ENCODE peak calls at places on chromosomes 2 and 18, in seven cellular contexts. One of them, this sample, is unnamed.
A peak's percentile ranks its signal among the peaks of the same experiment; 100 is the strongest.

GRCh38 chr2:162127422-162127821 is 24.6 kb downstream of the GCG start:
- DNase-seq in pancreas: no peak
- DNase-seq in activated CD8-positive, alpha-beta memory T cell treated with anti-CD3 and anti-CD28 coated beads for 24 hours: no peak
- DNase-seq in K562: no peak
- DNase-seq in caudate nucleus: no peak
- DNase-seq in NCI-H1694 treated with DMSO at 0.1 percent for 48 hours: no peak
- DNase-seq in WTC11: no peak
- DNase-seq in this sample: no peak

GRCh38 chr2:190320696-190321095 is 1.1 kb upstream of the HIBCH start:
- DNase-seq in pancreas: no peak
- DNase-seq in activated CD8-positive, alpha-beta memory T cell treated with anti-CD3 and anti-CD28 coated beads for 24 hours: no peak
- DNase-seq in K562: no peak
- DNase-seq in caudate nucleus: no peak
- DNase-seq in NCI-H1694 treated with DMSO at 0.1 percent for 48 hours: no peak
- DNase-seq in WTC11: no peak
- DNase-seq in this sample: no peak

GRCh38 chr2:58527656-58528055 is 286.5 kb upstream of the FANCL start:
- DNase-seq in pancreas: no peak
- DNase-seq in activated CD8-positive, alpha-beta memory T cell treated with anti-CD3 and anti-CD28 coated beads for 24 hours: no peak
- DNase-seq in K562: no peak
- DNase-seq in caudate nucleus: no peak
- DNase-seq in NCI-H1694 treated with DMSO at 0.1 percent for 48 hours: no peak
- DNase-seq in WTC11: no peak
- DNase-seq in this sample: no peak

GRCh38 chr18:35144628-35145027 is 96.2 kb upstream of the ZNF397 start:
- DNase-seq in pancreas: no peak
- DNase-seq in activated CD8-positive, alpha-beta memory T cell treated with anti-CD3 and anti-CD28 coated beads for 24 hours: no peak
- DNase-seq in K562: no peak
- DNase-seq in caudate nucleus: no peak
- DNase-seq in NCI-H1694 treated with DMSO at 0.1 percent for 48 hours: no peak
- DNase-seq in WTC11: no peak
- DNase-seq in this sample: no peak

GRCh38 chr18:59249186-59249774 is 24.0 kb downstream of the RAX start:
- DNase-seq in pancreas: no peak
- DNase-seq in activated CD8-positive, alpha-beta memory T cell treated with anti-CD3 and anti-CD28 coated beads for 24 hours: no peak
- DNase-seq in K562: peak; percentile 21
- DNase-seq in caudate nucleus: peak; percentile 49
- DNase-seq in NCI-H1694 treated with DMSO at 0.1 percent for 48 hours: peak; percentile 61
- DNase-seq in WTC11: peak; percentile 62
- DNase-seq in this sample: peak; percentile 58

GRCh38 chr2:36967236-36967876 is 1.0 kb upstream of the STRN start:
- DNase-seq in pancreas: peak; percentile 45
- DNase-seq in activated CD8-positive, alpha-beta memory T cell treated with anti-CD3 and anti-CD28 coated beads for 24 hours: no peak
- DNase-seq in K562: no peak
- DNase-seq in caudate nucleus: no peak
- DNase-seq in NCI-H1694 treated with DMSO at 0.1 percent for 48 hours: peak; percentile 26
- DNase-seq in WTC11: no peak
- DNase-seq in this sample: peak; percentile 58

GRCh38 chr2:20457661-20458630 is 11.1 kb downstream of the RHOB start:
- DNase-seq in pancreas: no peak
- DNase-seq in activated CD8-positive, alpha-beta memory T cell treated with anti-CD3 and anti-CD28 coated beads for 24 hours: no peak
- DNase-seq in K562: no peak
- DNase-seq in caudate nucleus: no peak
- DNase-seq in NCI-H1694 treated with DMSO at 0.1 percent for 48 hours: no peak
- DNase-seq in WTC11: no peak
- DNase-seq in this sample: no peak

GRCh38 chr2:9422321-9423099 is 818 bp downstream of the ITGB1BP1 start:
- DNase-seq in pancreas: peak; percentile 50
- DNase-seq in activated CD8-positive, alpha-beta memory T cell treated with anti-CD3 and anti-CD28 coated beads for 24 hours: no peak
- DNase-seq in K562: peak; percentile 52
- DNase-seq in caudate nucleus: peak; percentile 59
- DNase-seq in NCI-H1694 treated with DMSO at 0.1 percent for 48 hours: peak; percentile 56
- DNase-seq in WTC11: peak; percentile 42
- DNase-seq in this sample: peak; percentile 47

GRCh38 chr2:43605079-43605655 is 9.3 kb upstream of the THADA start:
- DNase-seq in pancreas: no peak
- DNase-seq in activated CD8-positive, alpha-beta memory T cell treated with anti-CD3 and anti-CD28 coated beads for 24 hours: no peak
- DNase-seq in K562: peak; percentile 23
- DNase-seq in caudate nucleus: peak; percentile 7
- DNase-seq in NCI-H1694 treated with DMSO at 0.1 percent for 48 hours: peak; percentile 33
- DNase-seq in WTC11: peak; percentile 41
- DNase-seq in this sample: peak; percentile 61

GRCh38 chr2:227545990-227546389 is 52.7 kb upstream of the SCYGR2 start:
- DNase-seq in pancreas: no peak
- DNase-seq in activated CD8-positive, alpha-beta memory T cell treated with anti-CD3 and anti-CD28 coated beads for 24 hours: no peak
- DNase-seq in K562: no peak
- DNase-seq in caudate nucleus: no peak
- DNase-seq in NCI-H1694 treated with DMSO at 0.1 percent for 48 hours: no peak
- DNase-seq in WTC11: peak; percentile 28
- DNase-seq in this sample: peak; percentile 40

GRCh38 chr2:74760875-74761630 is 72.9 kb upstream of the HK2 start:
- DNase-seq in pancreas: no peak
- DNase-seq in activated CD8-positive, alpha-beta memory T cell treated with anti-CD3 and anti-CD28 coated beads for 24 hours: no peak
- DNase-seq in K562: no peak
- DNase-seq in caudate nucleus: no peak
- DNase-seq in NCI-H1694 treated with DMSO at 0.1 percent for 48 hours: no peak
- DNase-seq in WTC11: no peak
- DNase-seq in this sample: no peak

GRCh38 chr18:78221496-78221895 is 758.1 kb upstream of the SALL3 start:
- DNase-seq in pancreas: no peak
- DNase-seq in activated CD8-positive, alpha-beta memory T cell treated with anti-CD3 and anti-CD28 coated beads for 24 hours: no peak
- DNase-seq in K562: no peak
- DNase-seq in caudate nucleus: no peak
- DNase-seq in NCI-H1694 treated with DMSO at 0.1 percent for 48 hours: no peak
- DNase-seq in WTC11: no peak
- DNase-seq in this sample: no peak

GRCh38 chr2:64914735-64915509 is 74.3 kb upstream of the SLC1A4 start:
- DNase-seq in pancreas: no peak
- DNase-seq in activated CD8-positive, alpha-beta memory T cell treated with anti-CD3 and anti-CD28 coated beads for 24 hours: no peak
- DNase-seq in K562: no peak
- DNase-seq in caudate nucleus: no peak
- DNase-seq in NCI-H1694 treated with DMSO at 0.1 percent for 48 hours: no peak
- DNase-seq in WTC11: no peak
- DNase-seq in this sample: no peak

GRCh38 chr2:15691586-15692310 is 100.1 kb downstream of the DDX1 start:
- DNase-seq in pancreas: no peak
- DNase-seq in activated CD8-positive, alpha-beta memory T cell treated with anti-CD3 and anti-CD28 coated beads for 24 hours: no peak
- DNase-seq in K562: no peak
- DNase-seq in caudate nucleus: no peak
- DNase-seq in NCI-H1694 treated with DMSO at 0.1 percent for 48 hours: no peak
- DNase-seq in WTC11: no peak
- DNase-seq in this sample: no peak

GRCh38 chr18:51151568-51152511 is 45.6 kb downstream of the MEX3C start:
- DNase-seq in pancreas: no peak
- DNase-seq in activated CD8-positive, alpha-beta memory T cell treated with anti-CD3 and anti-CD28 coated beads for 24 hours: peak; percentile 84
- DNase-seq in K562: no peak
- DNase-seq in caudate nucleus: no peak
- DNase-seq in NCI-H1694 treated with DMSO at 0.1 percent for 48 hours: no peak
- DNase-seq in WTC11: no peak
- DNase-seq in this sample: no peak

GRCh38 chr2:10499275-10499907 is 51.3 kb upstream of the ODC1 start:
- DNase-seq in pancreas: peak; percentile 7
- DNase-seq in activated CD8-positive, alpha-beta memory T cell treated with anti-CD3 and anti-CD28 coated beads for 24 hours: peak; percentile 41
- DNase-seq in K562: no peak
- DNase-seq in caudate nucleus: no peak
- DNase-seq in NCI-H1694 treated with DMSO at 0.1 percent for 48 hours: no peak
- DNase-seq in WTC11: no peak
- DNase-seq in this sample: no peak

GRCh38 chr2:235551965-235552364 is 58.1 kb downstream of the AGAP1 start:
- DNase-seq in pancreas: peak; percentile 31
- DNase-seq in activated CD8-positive, alpha-beta memory T cell treated with anti-CD3 and anti-CD28 coated beads for 24 hours: no peak
- DNase-seq in K562: peak; percentile 28
- DNase-seq in caudate nucleus: peak; percentile 67
- DNase-seq in NCI-H1694 treated with DMSO at 0.1 percent for 48 hours: peak; percentile 56
- DNase-seq in WTC11: peak; percentile 66
- DNase-seq in this sample: peak; percentile 81

GRCh38 chr2:3101016-3101703 is 276.5 kb downstream of the EIPR1 start:
- DNase-seq in pancreas: no peak
- DNase-seq in activated CD8-positive, alpha-beta memory T cell treated with anti-CD3 and anti-CD28 coated beads for 24 hours: no peak
- DNase-seq in K562: no peak
- DNase-seq in caudate nucleus: no peak
- DNase-seq in NCI-H1694 treated with DMSO at 0.1 percent for 48 hours: no peak
- DNase-seq in WTC11: no peak
- DNase-seq in this sample: no peak

GRCh38 chr2:217065695-217066405 is 206.0 kb upstream of the TNP1 start:
- DNase-seq in pancreas: no peak
- DNase-seq in activated CD8-positive, alpha-beta memory T cell treated with anti-CD3 and anti-CD28 coated beads for 24 hours: no peak
- DNase-seq in K562: no peak
- DNase-seq in caudate nucleus: no peak
- DNase-seq in NCI-H1694 treated with DMSO at 0.1 percent for 48 hours: no peak
- DNase-seq in WTC11: no peak
- DNase-seq in this sample: no peak

GRCh38 chr18:25061345-25061744 is 290.6 kb downstream of the ZNF521 start:
- DNase-seq in pancreas: no peak
- DNase-seq in activated CD8-positive, alpha-beta memory T cell treated with anti-CD3 and anti-CD28 coated beads for 24 hours: no peak
- DNase-seq in K562: no peak
- DNase-seq in caudate nucleus: no peak
- DNase-seq in NCI-H1694 treated with DMSO at 0.1 percent for 48 hours: no peak
- DNase-seq in WTC11: no peak
- DNase-seq in this sample: no peak

GRCh38 chr18:29018976-29019375 is 842.0 kb upstream of the CDH2 start:
- DNase-seq in pancreas: no peak
- DNase-seq in activated CD8-positive, alpha-beta memory T cell treated with anti-CD3 and anti-CD28 coated beads for 24 hours: no peak
- DNase-seq in K562: no peak
- DNase-seq in caudate nucleus: no peak
- DNase-seq in NCI-H1694 treated with DMSO at 0.1 percent for 48 hours: no peak
- DNase-seq in WTC11: no peak
- DNase-seq in this sample: no peak

GRCh38 chr2:54524236-54524991 is 68.3 kb downstream of the SPTBN1 start:
- DNase-seq in pancreas: no peak
- DNase-seq in activated CD8-positive, alpha-beta memory T cell treated with anti-CD3 and anti-CD28 coated beads for 24 hours: peak; percentile 59
- DNase-seq in K562: no peak
- DNase-seq in caudate nucleus: no peak
- DNase-seq in NCI-H1694 treated with DMSO at 0.1 percent for 48 hours: no peak
- DNase-seq in WTC11: no peak
- DNase-seq in this sample: no peak

GRCh38 chr2:212595036-212595654 is 56.5 kb upstream of the ERBB4 start:
- DNase-seq in pancreas: no peak
- DNase-seq in activated CD8-positive, alpha-beta memory T cell treated with anti-CD3 and anti-CD28 coated beads for 24 hours: no peak
- DNase-seq in K562: no peak
- DNase-seq in caudate nucleus: no peak
- DNase-seq in NCI-H1694 treated with DMSO at 0.1 percent for 48 hours: peak; percentile 35
- DNase-seq in WTC11: no peak
- DNase-seq in this sample: peak; percentile 5

GRCh38 chr2:31980674-31981356 is 30.0 kb downstream of the MEMO1 start:
- DNase-seq in pancreas: no peak
- DNase-seq in activated CD8-positive, alpha-beta memory T cell treated with anti-CD3 and anti-CD28 coated beads for 24 hours: no peak
- DNase-seq in K562: no peak
- DNase-seq in caudate nucleus: no peak
- DNase-seq in NCI-H1694 treated with DMSO at 0.1 percent for 48 hours: no peak
- DNase-seq in WTC11: no peak
- DNase-seq in this sample: peak; percentile 25

GRCh38 chr2:66432801-66433694 is 1.9 kb upstream of the MEIS1 start:
- DNase-seq in pancreas: peak; percentile 93
- DNase-seq in activated CD8-positive, alpha-beta memory T cell treated with anti-CD3 and anti-CD28 coated beads for 24 hours: no peak
- DNase-seq in K562: peak; percentile 87
- DNase-seq in caudate nucleus: peak; percentile 94
- DNase-seq in NCI-H1694 treated with DMSO at 0.1 percent for 48 hours: peak; percentile 94
- DNase-seq in WTC11: peak; percentile 90
- DNase-seq in this sample: peak; percentile 89

GRCh38 chr2:238259085-238260020 is 19.5 kb upstream of the HES6 start:
- DNase-seq in pancreas: no peak
- DNase-seq in activated CD8-positive, alpha-beta memory T cell treated with anti-CD3 and anti-CD28 coated beads for 24 hours: no peak
- DNase-seq in K562: no peak
- DNase-seq in caudate nucleus: no peak
- DNase-seq in NCI-H1694 treated with DMSO at 0.1 percent for 48 hours: no peak
- DNase-seq in WTC11: no peak
- DNase-seq in this sample: peak; percentile 34

GRCh38 chr18:79788096-79789085 is 9.3 kb upstream of the KCNG2 start:
- DNase-seq in pancreas: no peak
- DNase-seq in activated CD8-positive, alpha-beta memory T cell treated with anti-CD3 and anti-CD28 coated beads for 24 hours: no peak
- DNase-seq in K562: no peak
- DNase-seq in caudate nucleus: no peak
- DNase-seq in NCI-H1694 treated with DMSO at 0.1 percent for 48 hours: no peak
- DNase-seq in WTC11: peak; percentile 66
- DNase-seq in this sample: no peak

GRCh38 chr2:64656379-64656778 is 2.7 kb upstream of the SERTAD2 start:
- DNase-seq in pancreas: no peak
- DNase-seq in activated CD8-positive, alpha-beta memory T cell treated with anti-CD3 and anti-CD28 coated beads for 24 hours: no peak
- DNase-seq in K562: no peak
- DNase-seq in caudate nucleus: no peak
- DNase-seq in NCI-H1694 treated with DMSO at 0.1 percent for 48 hours: no peak
- DNase-seq in WTC11: no peak
- DNase-seq in this sample: peak; percentile 76

GRCh38 chr18:61998957-61999356 is 106.2 kb upstream of the RNF152 start:
- DNase-seq in pancreas: no peak
- DNase-seq in activated CD8-positive, alpha-beta memory T cell treated with anti-CD3 and anti-CD28 coated beads for 24 hours: no peak
- DNase-seq in K562: no peak
- DNase-seq in caudate nucleus: no peak
- DNase-seq in NCI-H1694 treated with DMSO at 0.1 percent for 48 hours: no peak
- DNase-seq in WTC11: no peak
- DNase-seq in this sample: no peak

GRCh38 chr2:33168425-33168824 is 221.7 kb downstream of the LTBP1 start:
- DNase-seq in pancreas: no peak
- DNase-seq in activated CD8-positive, alpha-beta memory T cell treated with anti-CD3 and anti-CD28 coated beads for 24 hours: no peak
- DNase-seq in K562: no peak
- DNase-seq in caudate nucleus: no peak
- DNase-seq in NCI-H1694 treated with DMSO at 0.1 percent for 48 hours: no peak
- DNase-seq in WTC11: no peak
- DNase-seq in this sample: no peak

GRCh38 chr18:9684901-9685738 is 23.0 kb upstream of the RAB31 start:
- DNase-seq in pancreas: no peak
- DNase-seq in activated CD8-positive, alpha-beta memory T cell treated with anti-CD3 and anti-CD28 coated beads for 24 hours: no peak
- DNase-seq in K562: no peak
- DNase-seq in caudate nucleus: no peak
- DNase-seq in NCI-H1694 treated with DMSO at 0.1 percent for 48 hours: no peak
- DNase-seq in WTC11: no peak
- DNase-seq in this sample: no peak

GRCh38 chr2:156125018-156125417 is 207.5 kb downstream of the NR4A2 start:
- DNase-seq in pancreas: no peak
- DNase-seq in activated CD8-positive, alpha-beta memory T cell treated with anti-CD3 and anti-CD28 coated beads for 24 hours: no peak
- DNase-seq in K562: no peak
- DNase-seq in caudate nucleus: no peak
- DNase-seq in NCI-H1694 treated with DMSO at 0.1 percent for 48 hours: no peak
- DNase-seq in WTC11: peak; percentile 30
- DNase-seq in this sample: no peak

GRCh38 chr18:36546028-36546427 is 248.5 kb downstream of the FHOD3 start:
- DNase-seq in pancreas: no peak
- DNase-seq in activated CD8-positive, alpha-beta memory T cell treated with anti-CD3 and anti-CD28 coated beads for 24 hours: no peak
- DNase-seq in K562: no peak
- DNase-seq in caudate nucleus: no peak
- DNase-seq in NCI-H1694 treated with DMSO at 0.1 percent for 48 hours: no peak
- DNase-seq in WTC11: no peak
- DNase-seq in this sample: no peak

GRCh38 chr2:234463626-234464290 is 33.1 kb downstream of the ARL4C start:
- DNase-seq in pancreas: no peak
- DNase-seq in activated CD8-positive, alpha-beta memory T cell treated with anti-CD3 and anti-CD28 coated beads for 24 hours: peak; percentile 84
- DNase-seq in K562: no peak
- DNase-seq in caudate nucleus: no peak
- DNase-seq in NCI-H1694 treated with DMSO at 0.1 percent for 48 hours: no peak
- DNase-seq in WTC11: no peak
- DNase-seq in this sample: no peak

GRCh38 chr2:144967971-144968370 is 448.1 kb upstream of the ZEB2 start:
- DNase-seq in pancreas: no peak
- DNase-seq in activated CD8-positive, alpha-beta memory T cell treated with anti-CD3 and anti-CD28 coated beads for 24 hours: no peak
- DNase-seq in K562: no peak
- DNase-seq in caudate nucleus: no peak
- DNase-seq in NCI-H1694 treated with DMSO at 0.1 percent for 48 hours: no peak
- DNase-seq in WTC11: no peak
- DNase-seq in this sample: no peak